ENCODE peak calls at places on chromosomes 2 and 18, in ten cellular contexts. C, S, R, I, E, L, J, Y, M and U are unnamed samples.

GRCh38 chr2:71235930-71236587 is 9.2 kb upstream of the PAIP2B start:
- DNase-seq in S (no peak), R (no peak), C (no peak), M (no peak), I (no peak), J (no peak), Y (no peak), E (no peak), L (no peak), U (no peak)

GRCh38 chr2:118812530-118812929 is 34.9 kb downstream of the EN1 start:
- DNase-seq in I (no peak), L (no peak), Y (no peak), R (no peak), E (no peak), C (no peak), S (no peak), M (no peak), J (no peak), U (no peak)

GRCh38 chr2:101781326-101781725 is 83.8 kb downstream of the MAP4K4 start:
- DNase-seq in S (no peak), C (no peak), E (no peak), R (peak; percentile 62), J (no peak), M (no peak), Y (peak; percentile 34), I (no peak), L (no peak), U (no peak)

GRCh38 chr2:213187833-213188532 is 36.6 kb upstream of the IKZF2 start:
- DNase-seq in Y (no peak), I (no peak), R (no peak), L (no peak), J (no peak), S (peak; percentile 84), E (no peak), C (no peak), M (no peak), U (no peak)

GRCh38 chr18:73891572-73892421 is 255.8 kb downstream of the FBXO15 start:
- DNase-seq in I (no peak), Y (peak; percentile 6), L (no peak), S (no peak), J (no peak), C (peak; percentile 24), R (peak; percentile 90), E (peak; percentile 7), M (no peak), U (no peak)

GRCh38 chr2:88139203-88139702 is 11.4 kb upstream of the FABP1 start:
- DNase-seq in R (no peak), S (peak; percentile 98), Y (no peak), M (no peak), E (no peak), I (no peak), L (no peak), J (no peak), C (no peak), U (no peak)

GRCh38 chr2:68127358-68128242 is 30.1 kb upstream of the PNO1 start:
- DNase-seq in L (no peak), I (no peak), Y (no peak), J (no peak), M (no peak), R (no peak), E (no peak), C (no peak), S (no peak), U (no peak)

GRCh38 chr18:36589857-36590543 is 238.8 kb downstream of the TPGS2 start:
- DNase-seq in C (no peak), I (no peak), L (no peak), E (no peak), S (no peak), Y (no peak), M (no peak), J (no peak), R (peak; percentile 75), U (no peak)

GRCh38 chr2:201255468-201255867 is 4.9 kb upstream of the CASP8 start:
- DNase-seq in S (no peak), M (no peak), E (no peak), I (no peak), R (no peak), C (no peak), Y (no peak), L (no peak), J (no peak), U (no peak)

GRCh38 chr2:201777869-201778268 is 2.9 kb downstream of the ALS2 start:
- DNase-seq in L (no peak), Y (no peak), E (no peak), R (no peak), M (no peak), S (no peak), J (no peak), C (no peak), I (no peak), U (no peak)

GRCh38 chr18:76615065-76615733 is 120.2 kb upstream of the ZNF516 start:
- DNase-seq in E (no peak), C (no peak), R (no peak), I (no peak), M (no peak), L (no peak), S (no peak), J (no peak), Y (no peak), U (no peak)
- H3K36me3 ChIP-seq in E (no peaks in the 10 kb centered on the region), C (no peaks in the 10 kb centered on the region), R (no peaks in the 10 kb centered on the region), I (no peaks in the 10 kb centered on the region), M (no peaks in the 10 kb centered on the region), L (no peaks in the 10 kb centered on the region), S (no peaks in the 10 kb centered on the region), J (no peaks in the 10 kb centered on the region), Y (no peaks in the 10 kb centered on the region), U (no peaks in the 10 kb centered on the region)

GRCh38 chr2:38440655-38441054 is 63.6 kb upstream of the ATL2 start:
- DNase-seq in R (no peak), L (no peak), I (no peak), Y (peak; percentile 72), S (no peak), E (no peak), C (no peak), M (no peak), J (no peak), U (no peak)
- TF ChIP-seq POLR2AphosphoS5 in R (no peak), L (no peak), I (no peak), Y (peak; percentile 79), S (no peak), E (no peak), C (no peak), M (no peak), J (no peak), U (no peak)

GRCh38 chr2:120568089-120568974 is 167.3 kb upstream of the GLI2 start:
- DNase-seq in R (no peak), S (no peak), I (no peak), J (no peak), M (no peak), C (peak; percentile 45), Y (no peak), E (no peak), L (no peak), U (no peak)
- H3K27ac ChIP-seq in R (no peak overlapping the region), S (no peak overlapping the region), I (peak overlapping the region; percentile 42), J (no peak overlapping the region), M (no peak overlapping the region), C (no peak overlapping the region), Y (no peak overlapping the region), E (no peak overlapping the region), L (no peak overlapping the region), U (no peak overlapping the region)

GRCh38 chr18:9581667-9582066 is 32.7 kb downstream of the PPP4R1 start:
- DNase-seq in E (no peak), S (no peak), L (no peak), C (no peak), Y (no peak), R (no peak), I (no peak), M (no peak), J (no peak), U (no peak)

GRCh38 chr18:9587924-9588323 is 26.4 kb downstream of the PPP4R1 start:
- DNase-seq in M (no peak), I (no peak), R (no peak), S (no peak), J (no peak), Y (no peak), C (no peak), E (no peak), L (no peak), U (no peak)

GRCh38 chr18:9586814-9587213 is 27.5 kb downstream of the PPP4R1 start:
- DNase-seq in J (no peak), R (no peak), E (no peak), L (no peak), C (no peak), I (no peak), S (no peak), Y (no peak), M (no peak), U (no peak)
- H3K36me3 ChIP-seq in J (peaks cover 76% of the 10 kb centered on the region), R (peaks cover 68% of the 10 kb centered on the region), E (peaks cover 64% of the 10 kb centered on the region), L (peaks cover 15% of the 10 kb centered on the region), C (peaks cover 21% of the 10 kb centered on the region), I (peaks cover 16% of the 10 kb centered on the region), S (peaks cover 8% of the 10 kb centered on the region), Y (peaks cover 81% of the 10 kb centered on the region), M (peaks cover 46% of the 10 kb centered on the region), U (peaks cover 32% of the 10 kb centered on the region)